ENCODE peak calls at places on chromosomes 6 and 20, in four cellular contexts. A is fibroblast of mammary gland, X is RWPE1, R is ovary. L is an unnamed sample.

GRCh38 chr20:22630698-22631097 is 46.3 kb upstream of the FOXA2 start:
- DNase-seq in A (no peak), X (no peak), R (no peak), L (no peak)

GRCh38 chr6:109255946-109256628 is 126.2 kb downstream of the CD164 start:
- DNase-seq in X (no peak), R (no peak), A (no peak), L (no peak)

GRCh38 chr6:97963148-97963680 is 680.2 kb upstream of the MMS22L start:
- DNase-seq in X (peak), R (no peak), A (no peak), L (no peak)

GRCh38 chr20:63177785-63178444 is 38.0 kb downstream of the YTHDF1 start:
- DNase-seq in R (no peak), A (no peak), X (no peak), L (no peak)

GRCh38 chr6:142009647-142010046 is 123.1 kb upstream of the GJE1 start:
- DNase-seq in X (no peak), R (no peak), A (no peak), L (no peak)

GRCh38 chr6:27296106-27296783 is 15.8 kb downstream of the POM121L2 start:
- DNase-seq in X (no peak), R (no peak), A (peak), L (no peak)

GRCh38 chr20:59749293-59749680 is 144.9 kb downstream of the PHACTR3 start:
- DNase-seq in R (no peak), X (no peak), A (peak), L (no peak)

GRCh38 chr6:112441607-112442006 is 94.5 kb downstream of the RFPL4B start:
- DNase-seq in X (no peak), A (peak), R (no peak), L (no peak)

GRCh38 chr20:2763186-2763585 is 37.2 kb downstream of the CPXM1 start:
- DNase-seq in X (no peak), A (no peak), R (no peak), L (no peak)

GRCh38 chr6:84892666-84893065 is 128.3 kb upstream of the TBX18 start:
- DNase-seq in X (no peak), R (no peak), A (peak), L (no peak)

GRCh38 chr6:42692151-42692911 is 30.1 kb downstream of the PRPH2 start:
- DNase-seq in R (no peak), X (peak), A (peak), L (no peak)

GRCh38 chr20:19974621-19975435 is 42.3 kb upstream of the NAA20 start:
- DNase-seq in R (peak), X (peak), A (peak), L (peak)

GRCh38 chr20:17749979-17750721 is 50.4 kb downstream of the BANF2 start:
- DNase-seq in X (no peak), A (peak), R (no peak), L (no peak)

GRCh38 chr6:1624848-1625341 is 15.2 kb downstream of the FOXC1 start:
- DNase-seq in A (no peak), R (no peak), X (no peak), L (no peak)

GRCh38 chr6:1618305-1619105 is 8.8 kb downstream of the FOXC1 start:
- DNase-seq in R (no peak), X (no peak), A (no peak), L (no peak)

GRCh38 chr6:25902071-25902470 is 28.0 kb upstream of the SLC17A3 start:
- DNase-seq in R (no peak), X (no peak), A (no peak), L (no peak)

DNA sequence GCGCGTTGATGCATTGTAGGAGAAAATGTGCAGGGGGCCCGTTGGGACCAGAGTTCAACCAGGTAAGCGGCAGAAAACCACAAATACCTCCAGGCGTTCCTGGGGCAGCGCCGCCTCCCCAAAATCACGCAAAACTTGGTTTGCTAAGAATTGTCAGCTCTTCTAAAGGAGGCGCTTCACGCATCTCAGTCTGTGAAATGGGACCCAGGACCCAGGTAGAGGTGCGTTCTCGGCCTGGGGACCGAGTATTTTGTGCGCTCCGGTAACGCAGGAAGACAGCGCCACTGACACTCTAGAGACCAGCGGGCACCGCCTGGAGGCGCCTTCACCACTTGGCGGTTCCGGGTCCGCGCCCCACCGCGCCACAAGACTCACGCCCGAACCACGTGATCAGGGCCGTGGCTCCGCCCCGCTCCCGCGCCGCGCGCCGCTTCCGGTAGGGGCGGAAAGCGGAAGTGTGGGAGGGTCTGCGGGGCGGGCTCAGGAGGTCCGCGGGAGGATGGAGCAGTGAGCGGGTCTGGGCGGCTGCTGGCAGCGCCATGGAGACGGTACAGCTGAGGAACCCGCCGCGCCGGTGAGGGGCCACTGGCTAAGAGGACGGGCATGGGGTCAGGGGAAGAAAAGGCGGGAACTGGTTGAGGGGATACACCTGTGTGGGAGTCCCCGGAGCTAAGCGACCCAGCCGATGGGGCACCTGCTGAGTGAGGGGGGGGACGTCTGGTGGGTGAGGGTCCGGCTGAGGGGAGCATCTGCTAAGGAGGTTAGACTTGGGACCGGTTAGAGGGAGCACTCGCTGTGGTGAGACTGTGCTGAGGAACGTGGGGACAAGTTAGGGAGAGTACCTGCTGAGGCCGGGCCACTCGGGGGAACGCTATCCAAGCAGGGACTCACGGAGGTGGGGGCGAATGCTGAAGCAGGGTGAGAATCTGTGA is at the start of gene STK4:
- DNase-seq in A (peak), R (peak), X (peak), L (peak)
- TF ChIP-seq CTCF in A (peak), R (peak), X (peak), L (peak)

DNA sequence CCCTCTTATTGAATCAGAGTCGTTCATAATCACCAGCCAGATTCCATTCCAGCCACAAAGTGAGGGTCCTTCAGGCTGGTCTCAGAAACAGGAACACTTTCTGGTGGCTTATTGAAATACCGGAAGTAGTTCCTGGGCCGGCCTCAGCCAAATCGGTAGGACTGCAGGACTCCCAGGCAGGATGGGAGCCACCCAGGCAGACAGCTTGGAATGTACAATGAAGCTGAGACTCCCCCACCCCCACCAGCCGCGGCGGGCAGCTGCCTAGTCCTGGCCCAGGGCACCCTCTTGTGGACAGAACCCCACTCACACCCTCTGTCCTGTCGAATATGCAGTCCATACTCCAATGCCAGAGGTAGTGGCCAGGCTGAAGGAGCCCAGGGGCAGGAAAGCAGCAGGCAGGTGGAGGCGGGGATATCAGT is 43.8 kb downstream of the MDFI start:
- DNase-seq in X (peak), A (peak), R (peak), L (peak)
- TF ChIP-seq CTCF in X (peak), A (peak), R (peak), L (peak)

DNA sequence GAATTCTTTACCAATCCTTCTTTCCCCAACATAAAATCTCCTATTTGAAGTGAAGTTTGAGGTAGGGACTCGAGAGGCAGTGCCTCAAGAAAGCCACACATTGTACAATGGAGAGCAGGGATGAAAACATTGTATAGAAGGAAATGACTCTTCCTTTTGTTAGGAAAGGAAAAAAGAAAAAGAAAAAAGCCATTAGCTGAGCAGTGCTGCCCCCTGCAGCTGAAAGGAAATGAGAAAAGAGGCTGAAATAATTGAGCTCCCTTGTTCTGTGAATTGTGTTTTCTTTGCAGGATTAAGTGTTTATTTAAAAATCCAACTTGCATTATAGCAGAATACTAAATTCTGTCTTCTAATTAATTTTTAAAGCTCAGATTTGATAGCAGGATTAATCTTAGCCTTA is 162.9 kb upstream of the SASH1 start:
- DNase-seq in A (peak), R (no peak), X (peak), L (no peak)
- TF ChIP-seq CTCF in A (peak), R (no peak), X (peak), L (no peak)

GRCh38 chr6:31086788-31087440 is 25.5 kb downstream of the C6orf15 start:
- DNase-seq in R (no peak), A (peak), X (no peak), L (no peak)

GRCh38 chr6:31087494-31088089 is 24.8 kb downstream of the C6orf15 start:
- DNase-seq in X (peak), R (peak), A (peak), L (peak)

GRCh38 chr6:31081872-31082271 is 30.5 kb downstream of the C6orf15 start:
- DNase-seq in X (no peak), A (no peak), R (no peak), L (peak)

GRCh38 chr6:31079656-31080261 is 32.6 kb downstream of the C6orf15 start:
- DNase-seq in R (peak), A (peak), X (peak), L (peak)

DNA sequence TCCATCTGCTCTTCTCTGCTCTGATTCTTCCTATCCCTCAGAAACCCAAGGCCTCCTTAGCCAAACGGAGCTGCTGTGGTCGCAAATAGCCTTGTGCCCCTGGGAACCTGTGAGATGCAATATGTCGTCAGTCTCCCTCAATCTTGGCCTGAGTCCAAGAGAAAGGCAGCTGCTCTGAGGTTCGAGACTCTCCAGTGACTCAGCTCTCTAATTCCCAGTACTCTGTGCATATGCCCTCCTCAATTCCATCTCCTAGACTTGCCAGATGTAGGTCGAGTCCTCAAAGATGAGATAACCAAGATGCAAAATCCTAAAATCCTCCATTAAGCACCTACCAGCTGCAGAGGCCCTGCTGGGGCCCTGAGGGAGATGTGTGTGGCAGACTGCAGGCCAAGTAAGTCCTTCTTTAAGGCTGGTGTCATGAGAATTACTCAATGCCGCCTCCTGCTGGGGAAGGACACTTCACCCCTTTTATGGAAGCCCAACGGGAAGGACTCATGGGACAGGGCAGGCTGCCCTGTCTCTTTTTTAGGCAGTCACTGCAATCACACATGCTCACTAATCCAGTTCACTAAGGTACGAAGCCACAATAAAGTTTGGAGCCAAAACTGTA is 28.5 kb downstream of the C6orf15 start:
- DNase-seq in A (peak), R (no peak), X (no peak), L (no peak)
- TF ChIP-seq CTCF in A (peak), R (no peak), X (no peak), L (no peak)

GRCh38 chr6:168439791-168440491 is 1.0 kb upstream of the SMOC2 start:
- DNase-seq in R (no peak), A (no peak), X (no peak), L (no peak)
- TF ChIP-seq CTCF in R (no peak), A (no peak), X (no peak), L (no peak)